ENCODE peak calls at places on chromosomes 2 and 18, in five cellular contexts. J is occipital lobe; K is AG04450; S is foreskin fibroblast; L is stimulated activated CD8-positive, alpha-beta memory T cell treated with anti-CD3 and anti-CD28 coated beads, Interleukin-15, amount 100 ng/mL, for 24 hours. Z is an unnamed sample.

GRCh38 chr2:148524519-148524919 is 120.0 kb upstream of the EPC2 start:
- DNase-seq in J (no peak), L (no peak), K (no peak), S (no peak), Z (no peak)

GRCh38 chr18:27413495-27414401 is 228.6 kb upstream of the CHST9 start:
- DNase-seq in J (no peak), S (no peak), K (no peak), L (no peak), Z (peak)

GRCh38 chr2:145185696-145186095 is 665.8 kb upstream of the ZEB2 start:
- DNase-seq in J (no peak), S (peak), L (no peak), K (peak), Z (no peak)

GRCh38 chr18:78687736-78688135 is 291.9 kb upstream of the SALL3 start:
- DNase-seq in S (no peak), K (no peak), L (no peak), J (no peak), Z (no peak)

GRCh38 chr2:23630961-23631360 is 246.0 kb downstream of the KLHL29 start:
- DNase-seq in S (no peak), K (no peak), J (no peak), L (no peak), Z (no peak)

GRCh38 chr2:6747433-6747832 is 118.3 kb downstream of the CMPK2 start:
- DNase-seq in J (no peak), S (no peak), K (no peak), L (no peak), Z (no peak)

GRCh38 chr2:160210599-160211138 is 10.6 kb upstream of the ITGB6 start:
- DNase-seq in S (no peak), L (peak), K (no peak), J (no peak), Z (peak)

GRCh38 chr2:160406591-160407392 is 86.8 kb downstream of the RBMS1 start:
- DNase-seq in K (no peak), J (peak), S (peak), L (peak), Z (no peak)

GRCh38 chr2:174595415-174595814 is 2.2 kb downstream of the WIPF1 start:
- DNase-seq in L (no peak), K (no peak), S (no peak), J (no peak), Z (no peak)

GRCh38 chr2:223586261-223586660 is 15.9 kb downstream of the SCG2 start:
- DNase-seq in K (peak), L (no peak), S (peak), J (no peak), Z (peak)